ENCODE peak calls at places on chromosomes 12 and 14, in eight cellular contexts. D, N, P, Q, L, O, B and U are unnamed samples.

GRCh38 chr12:47801170-47801903 is 18.4 kb downstream of the HDAC7 start:
- DNase-seq in L (no peak), Q (no peak), O (peak; percentile 39), B (no peak), D (no peak), N (no peak), P (peak; percentile 60), U (peak; percentile 78)

GRCh38 chr14:89771251-89771650 is 183.3 kb downstream of the EFCAB11 start:
- DNase-seq in O (no peak), B (peak; percentile 58), L (no peak), N (no peak), D (no peak), Q (no peak), P (no peak), U (no peak)

GRCh38 chr14:91910201-91910600 is 37.3 kb downstream of the FBLN5 start:
- DNase-seq in N (no peak), P (no peak), Q (no peak), D (no peak), B (no peak), O (no peak), L (no peak), U (no peak)

GRCh38 chr14:81453166-81453766 is 53.1 kb upstream of the STON2 start:
- DNase-seq in Q (no peak), D (peak; percentile 58), O (peak; percentile 57), N (peak; percentile 38), L (peak; percentile 79), B (no peak), P (no peak), U (no peak)

GRCh38 chr12:112686373-112686772 is 105.2 kb upstream of the RPH3A start:
- DNase-seq in P (no peak), L (no peak), B (no peak), N (peak; percentile 55), Q (no peak), D (no peak), O (no peak), U (peak; percentile 61)

GRCh38 chr12:54008260-54008552 is 579 bp upstream of the HOXC8 start:
- DNase-seq in Q (no peak), D (no peak), N (no peak), O (no peak), L (no peak), P (no peak), B (no peak), U (no peak)

GRCh38 chr14:103713304-103714062 is 1.8 kb downstream of the XRCC3 start:
- DNase-seq in O (no peak), D (no peak), N (no peak), L (no peak), P (no peak), B (no peak), Q (no peak), U (no peak)

GRCh38 chr14:30790827-30791226 is 83.5 kb upstream of the COCH start:
- DNase-seq in Q (no peak), O (no peak), D (no peak), N (no peak), P (no peak), L (no peak), B (no peak), U (no peak)

GRCh38 chr14:104732355-104732804 is 8.4 kb downstream of the ADSS1 start:
- DNase-seq in L (peak; percentile 93), P (peak; percentile 79), N (no peak), B (no peak), D (no peak), Q (peak; percentile 90), O (no peak), U (no peak)

GRCh38 chr14:50679674-50680073 is 11.6 kb upstream of the SAV1 start:
- DNase-seq in D (no peak), P (no peak), Q (no peak), O (no peak), N (no peak), L (no peak), B (no peak), U (no peak)

GRCh38 chr14:52351561-52352491 is 37.7 kb downstream of the PTGER2 start:
- DNase-seq in L (no peak), O (no peak), D (no peak), Q (no peak), B (no peak), N (no peak), P (no peak), U (peak; percentile 94)

GRCh38 chr14:77053046-77053841 is 24.7 kb upstream of the IRF2BPL start:
- DNase-seq in Q (peak; percentile 84), O (peak; percentile 92), B (no peak), P (peak; percentile 68), N (no peak), D (peak; percentile 82), L (peak; percentile 72), U (no peak)

GRCh38 chr12:67649165-67650126 is 901 bp downstream of the DYRK2 start:
- DNase-seq in L (peak; percentile 58), P (peak; percentile 42), B (no peak), N (peak; percentile 28), O (peak; percentile 52), Q (no peak), D (peak; percentile 46), U (no peak)

GRCh38 chr14:89351364-89351957 is 65.6 kb downstream of the FOXN3 start:
- DNase-seq in O (peak; percentile 88), L (peak; percentile 17), P (no peak), D (peak; percentile 25), Q (no peak), B (no peak), N (no peak), U (no peak)

GRCh38 chr12:27901959-27902358 is 70.6 kb downstream of the PTHLH start:
- DNase-seq in B (no peak), N (no peak), O (no peak), L (no peak), D (no peak), Q (no peak), P (no peak), U (no peak)

GRCh38 chr14:72942934-72943333 is 16.7 kb downstream of the DCAF4 start:
- DNase-seq in D (no peak), O (no peak), B (no peak), Q (no peak), P (no peak), L (no peak), N (no peak), U (no peak)
- TF ChIP-seq CTCF in D (no peak), O (no peak), B (no peak), Q (no peak), P (no peak), L (no peak), N (no peak), U (peak; percentile 12)

GRCh38 chr12:7162691-7163114 is 26.8 kb upstream of the PEX5 start:
- DNase-seq in O (no peak), L (peak; percentile 36), D (peak; percentile 12), Q (no peak), N (peak; percentile 76), P (no peak), B (no peak), U (no peak)
- H3K4me3 ChIP-seq in O (no peak overlapping the region), L (no peak overlapping the region), D (peak overlapping the region; percentile 25), Q (no peak overlapping the region), N (no peak overlapping the region), P (no peak overlapping the region), B (no peak overlapping the region), U (no peak overlapping the region)

GRCh38 chr12:115456946-115457689 is 773.1 kb upstream of the TBX3 start:
- DNase-seq in B (no peak), D (no peak), Q (no peak), P (no peak), O (peak; percentile 14), N (no peak), L (no peak), U (no peak)
- TF ChIP-seq CTCF in B (no peak), D (no peak), Q (no peak), P (no peak), O (no peak), N (peak; percentile 12), L (no peak), U (peak; percentile 46)

GRCh38 chr14:58817846-58818245 is 180.1 kb downstream of the DACT1 start:
- DNase-seq in D (no peak), B (no peak), L (no peak), N (no peak), Q (no peak), P (no peak), O (no peak), U (no peak)
- H3K4me3 ChIP-seq in D (no peak overlapping the region), B (no peak overlapping the region), L (no peak overlapping the region), N (no peak overlapping the region), Q (no peak overlapping the region), P (no peak overlapping the region), O (no peak overlapping the region), U (no peak overlapping the region)